ENCODE peak calls at places on chromosomes 4 and X, in ten cellular contexts. M is HepG2; E is CD4-positive, alpha-beta T cell; B is adipocyte; Z is left lung; U is transverse colon; J is kidney epithelial cell; D is CD8-positive, alpha-beta T cell; P is GM23248; O is dorsolateral prefrontal cortex. Q is an unnamed sample. For H3K27me3, the result is how much of the 10 kb centered on the place peaks cover.

GRCh38 chrX:68684291-68684918 is 36.9 kb downstream of the STARD8 start:
- DNase-seq in B (no peak), Z (peak), E (no peak), O (no peak), J (no peak), U (peak), M (no peak), D (no peak), P (no peak), Q (peak)

GRCh38 chr4:175339100-175339707 is 421.0 kb downstream of the ADAM29 start:
- DNase-seq in Z (no peak), B (peak), J (no peak), M (no peak), D (no peak), P (peak), E (no peak), O (no peak), U (no peak), Q (no peak)

GRCh38 chrX:27336466-27337091 is 126.6 kb downstream of the PPP4R3C start:
- DNase-seq in Z (no peak), P (peak), U (peak), B (peak), M (peak), O (peak), D (peak), J (no peak), E (no peak), Q (peak)

GRCh38 chr4:52718123-52718522 is 33.1 kb downstream of the ERVMER34-1 start:
- DNase-seq in O (no peak), E (no peak), D (no peak), J (no peak), U (no peak), M (no peak), Z (no peak), P (peak), B (no peak), Q (no peak)

GRCh38 chr4:110009526-110009925 is 96.8 kb downstream of the EGF start:
- DNase-seq in J (no peak), D (no peak), M (no peak), B (no peak), U (no peak), E (no peak), Z (no peak), O (no peak), P (no peak), Q (no peak)

GRCh38 chr4:88158360-88159136 is at the start of gene ABCG2:
- DNase-seq in J (no peak), Z (peak), O (no peak), M (peak), U (peak), E (no peak), B (peak), P (peak), D (peak), Q (peak)

GRCh38 chr4:113610542-113610941 is 151.0 kb downstream of the CAMK2D start:
- DNase-seq in E (no peak), U (no peak), P (no peak), B (no peak), M (no peak), D (no peak), O (no peak), Z (no peak), J (no peak), Q (no peak)

GRCh38 chrX:68834371-68835103 is 5.7 kb downstream of the EFNB1 start:
- DNase-seq in D (peak), J (no peak), Z (no peak), M (no peak), E (no peak), U (no peak), O (peak), B (no peak), P (no peak), Q (no peak)

GRCh38 chr4:150135134-150135773 is 57.0 kb downstream of the DCLK2 start:
- DNase-seq in O (no peak), D (no peak), J (no peak), P (peak), B (no peak), U (no peak), E (no peak), Z (no peak), M (no peak), Q (no peak)

GRCh38 chrX:3598046-3598605 is 115.3 kb downstream of the PRKX start:
- DNase-seq in P (no peak), E (no peak), Z (no peak), J (no peak), O (no peak), D (no peak), B (no peak), M (no peak), U (no peak), Q (no peak)

GRCh38 chrX:10109695-10110094 is 47.1 kb upstream of the CLCN4 start:
- DNase-seq in E (no peak), P (peak), J (no peak), B (no peak), Z (no peak), O (peak), U (peak), D (no peak), M (no peak), Q (no peak)

GRCh38 chr4:126733301-126733700 is 899.5 kb upstream of the INTU start:
- DNase-seq in P (peak), O (no peak), E (no peak), U (no peak), D (no peak), B (peak), J (no peak), M (no peak), Z (no peak), Q (no peak)

GRCh38 chrX:136496359-136496767 is 1.0 kb upstream of the HTATSF1 start:
- DNase-seq in E (no peak), O (no peak), U (no peak), M (peak), J (no peak), Z (no peak), D (no peak), P (no peak), B (no peak), Q (no peak)

GRCh38 chr4:85964298-85964697 is 395.6 kb downstream of the MAPK10 start:
- DNase-seq in M (no peak), U (no peak), O (no peak), B (no peak), P (no peak), J (no peak), D (no peak), Z (no peak), E (no peak), Q (no peak)

GRCh38 chrX:71928856-71929255 is 18.2 kb downstream of the NHSL2 start:
- DNase-seq in Z (no peak), U (no peak), P (no peak), J (no peak), D (no peak), B (no peak), M (no peak), E (no peak), O (no peak), Q (no peak)

GRCh38 chrX:71923516-71923915 is 12.9 kb downstream of the NHSL2 start:
- DNase-seq in B (peak), J (no peak), E (no peak), P (peak), Z (no peak), M (no peak), U (no peak), D (no peak), O (no peak), Q (no peak)

GRCh38 chrX:71930298-71930697 is 19.7 kb downstream of the NHSL2 start:
- DNase-seq in M (no peak), O (no peak), Z (no peak), U (no peak), E (no peak), D (no peak), B (no peak), J (no peak), P (peak), Q (no peak)

GRCh38 chrX:71922697-71923096 is 12.1 kb downstream of the NHSL2 start:
- DNase-seq in Z (no peak), B (peak), O (no peak), D (no peak), U (no peak), M (no peak), P (no peak), E (no peak), J (no peak), Q (no peak)

GRCh38 chrX:71927040-71927439 is 16.4 kb downstream of the NHSL2 start:
- DNase-seq in O (no peak), B (no peak), D (no peak), Z (no peak), U (no peak), P (no peak), J (no peak), E (no peak), M (no peak), Q (no peak)
- H3K27me3 ChIP-seq in O (under half), B (under half), D (under half), Z (under half), U (under half), P (under half), J (under half), E (under half), M (under half), Q (under half)

GRCh38 chr4:3877868-3878267 is 111.7 kb downstream of the ADRA2C start:
- DNase-seq in E (no peak), J (no peak), U (no peak), D (no peak), B (no peak), M (no peak), Z (no peak), O (no peak), P (no peak), Q (no peak)

GRCh38 chr4:3877236-3877635 is 111.1 kb downstream of the ADRA2C start:
- DNase-seq in O (no peak), U (no peak), J (no peak), Z (no peak), E (no peak), D (no peak), M (no peak), P (peak), B (no peak), Q (no peak)

GRCh38 chr4:3880595-3881120 is 114.5 kb downstream of the ADRA2C start:
- DNase-seq in B (peak), P (peak), D (peak), J (no peak), E (peak), O (peak), U (peak), M (peak), Z (peak), Q (peak)

GRCh38 chr4:3879681-3880594 is 113.8 kb downstream of the ADRA2C start:
- DNase-seq in M (no peak), P (peak), D (peak), Z (peak), B (no peak), E (no peak), J (no peak), O (no peak), U (no peak), Q (peak)

GRCh38 chr4:3878678-3879077 is 112.5 kb downstream of the ADRA2C start:
- DNase-seq in P (no peak), Z (no peak), U (no peak), B (no peak), M (no peak), D (no peak), E (no peak), O (no peak), J (no peak), Q (no peak)
- H3K27me3 ChIP-seq in P (half or more), Z (under half), U (half or more), B (under half), M (under half), D (under half), E (under half), O (under half), J (under half), Q (half or more)

GRCh38 chr4:164224871-164225270 is 529.1 kb upstream of the SMIM31 start:
- DNase-seq in J (no peak), E (no peak), U (no peak), M (no peak), B (no peak), P (no peak), Z (no peak), D (no peak), O (no peak), Q (no peak)

GRCh38 chr4:164229255-164229654 is 524.7 kb upstream of the SMIM31 start:
- DNase-seq in O (no peak), P (no peak), U (no peak), E (no peak), M (no peak), B (no peak), Z (no peak), J (no peak), D (no peak), Q (no peak)
- H3K27me3 ChIP-seq in O (under half), P (under half), U (under half), E (under half), M (under half), B (under half), Z (under half), J (under half), D (under half), Q (under half)

DNA sequence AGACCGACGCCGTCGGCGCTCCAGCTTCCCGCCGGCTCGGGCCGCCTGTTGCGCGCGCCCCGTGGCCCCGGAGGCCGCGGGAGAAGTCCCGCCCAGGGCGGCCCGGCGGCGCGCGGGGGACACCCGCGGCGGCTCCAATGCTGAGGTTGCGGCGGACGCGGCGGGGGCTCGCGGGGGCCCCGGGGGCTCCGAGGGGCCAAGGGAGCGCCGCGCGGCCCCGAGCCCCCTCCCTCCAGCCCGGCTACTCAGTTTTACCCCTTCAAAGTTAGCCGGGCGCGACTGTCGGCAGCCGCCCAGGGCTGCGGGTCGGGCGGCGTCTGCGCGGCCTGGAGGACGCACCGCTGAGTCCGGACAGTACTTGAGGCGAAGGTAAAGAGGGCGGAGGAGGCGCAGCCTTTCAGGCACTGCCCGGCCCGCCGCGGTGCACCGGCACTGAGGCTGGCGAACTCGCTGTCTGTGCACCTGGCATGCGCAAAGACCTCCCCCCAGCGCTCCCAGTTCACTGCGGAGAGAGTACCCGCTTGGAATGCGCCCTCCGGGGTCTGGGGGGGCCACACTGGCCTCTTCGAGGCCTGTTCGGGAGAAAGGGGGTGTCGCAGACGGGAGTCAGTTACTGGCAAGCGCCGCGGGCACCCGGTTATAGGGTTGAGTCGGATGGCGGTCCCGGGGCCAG is 1.3 kb downstream of the PCDH19 start:
- DNase-seq in E (no peak), M (no peak), J (no peak), Z (no peak), B (no peak), O (no peak), U (no peak), D (no peak), P (no peak), Q (no peak)
- H3K27me3 ChIP-seq in E (half or more), M (under half), J (half or more), Z (half or more), B (half or more), O (under half), U (half or more), D (under half), P (under half), Q (under half)

GRCh38 chrX:111040377-111041017 is 55.5 kb upstream of the PAK3 start:
- DNase-seq in J (peak), Z (no peak), O (no peak), M (no peak), P (peak), B (no peak), U (no peak), E (no peak), D (no peak), Q (no peak)

GRCh38 chrX:111035256-111035655 is 60.7 kb upstream of the PAK3 start:
- DNase-seq in M (no peak), E (no peak), U (no peak), B (no peak), J (no peak), P (no peak), O (no peak), Z (no peak), D (no peak), Q (no peak)

GRCh38 chrX:111041018-111041462 is 55.0 kb upstream of the PAK3 start:
- DNase-seq in U (no peak), P (peak), B (no peak), O (no peak), M (peak), E (no peak), Z (no peak), D (no peak), J (peak), Q (no peak)

GRCh38 chrX:111039606-111040005 is 56.4 kb upstream of the PAK3 start:
- DNase-seq in J (no peak), Z (no peak), U (no peak), P (no peak), D (no peak), B (no peak), M (no peak), O (no peak), E (no peak), Q (no peak)

DNA sequence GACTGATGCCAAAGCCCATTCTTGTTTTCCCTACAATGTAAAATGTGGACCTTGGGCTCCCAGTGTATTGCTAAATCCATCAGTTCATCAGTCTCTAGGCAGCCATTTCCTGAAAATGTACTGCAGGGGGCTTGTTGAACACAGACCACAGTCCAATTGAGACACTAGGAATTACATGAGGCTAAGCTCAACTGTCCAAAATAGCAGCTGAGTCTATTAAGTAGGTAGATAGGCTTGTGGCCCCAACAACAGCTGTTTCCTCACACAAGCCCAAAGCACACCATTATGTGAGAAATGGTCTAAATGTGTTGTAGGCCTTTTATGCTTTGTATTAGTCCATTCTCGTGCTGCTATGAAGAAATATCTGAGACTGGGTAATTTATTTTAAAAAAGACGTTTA is 60.0 kb upstream of the PAK3 start:
- DNase-seq in P (no peak), D (no peak), U (no peak), O (no peak), Z (no peak), E (no peak), J (no peak), M (no peak), B (no peak), Q (no peak)
- H3K27me3 ChIP-seq in P (under half), D (under half), U (under half), O (under half), Z (under half), E (under half), J (under half), M (under half), B (half or more), Q (under half)

GRCh38 chr4:185020293-185020808 is 2.1 kb downstream of the HELT start:
- DNase-seq in M (no peak), E (no peak), P (peak), Z (no peak), O (no peak), D (no peak), U (no peak), J (no peak), B (no peak), Q (peak)
- H3K27me3 ChIP-seq in M (under half), E (half or more), P (half or more), Z (half or more), O (under half), D (under half), U (half or more), J (half or more), B (half or more), Q (half or more)

GRCh38 chr4:81218206-81218605 is 3.2 kb upstream of the PRKG2 start:
- DNase-seq in E (no peak), Z (no peak), M (no peak), O (no peak), U (no peak), B (no peak), J (no peak), P (no peak), D (no peak), Q (no peak)
- H3K27me3 ChIP-seq in E (under half), Z (under half), M (under half), O (under half), U (under half), B (under half), J (under half), P (under half), D (under half), Q (under half)

GRCh38 chr4:84412062-84412461 is 87.0 kb downstream of the NKX6-1 start:
- DNase-seq in Z (no peak), P (no peak), J (no peak), E (no peak), B (no peak), D (no peak), M (no peak), U (peak), O (no peak), Q (no peak)
- H3K27me3 ChIP-seq in Z (under half), P (under half), J (under half), E (under half), B (under half), D (under half), M (under half), U (under half), O (under half), Q (under half)

GRCh38 chr4:111994392-111994791 is 150.9 kb upstream of the FAM241A start:
- DNase-seq in U (no peak), Z (no peak), B (no peak), D (no peak), P (no peak), O (no peak), M (no peak), J (no peak), E (no peak), Q (no peak)
- H3K27me3 ChIP-seq in U (under half), Z (under half), B (under half), D (under half), P (under half), O (under half), M (under half), J (under half), E (under half), Q (under half)

GRCh38 chrX:104084063-104084462 is 8.0 kb upstream of the TMSB15C start:
- DNase-seq in P (no peak), M (no peak), B (no peak), E (no peak), U (no peak), J (no peak), Z (no peak), D (no peak), O (no peak), Q (no peak)

GRCh38 chrX:104085477-104085876 is 9.4 kb upstream of the TMSB15C start:
- DNase-seq in M (no peak), B (no peak), U (no peak), E (no peak), O (no peak), Z (no peak), P (no peak), J (no peak), D (no peak), Q (no peak)

GRCh38 chrX:104084534-104085277 is 8.7 kb upstream of the TMSB15C start:
- DNase-seq in P (no peak), U (no peak), B (no peak), D (no peak), O (no peak), M (no peak), J (no peak), E (no peak), Z (no peak), Q (no peak)

GRCh38 chrX:104085919-104086318 is 9.9 kb upstream of the TMSB15C start:
- DNase-seq in U (no peak), M (no peak), Z (peak), P (no peak), O (no peak), D (no peak), E (no peak), J (no peak), B (no peak), Q (no peak)
- H3K27me3 ChIP-seq in U (under half), M (under half), Z (under half), P (under half), O (under half), D (under half), E (under half), J (under half), B (under half), Q (under half)